ENCODE peak calls at places on chromosomes 5 and 9, in four cellular contexts. D is HFFc6; L is stimulated activated CD4-positive, alpha-beta T cell treated with anti-CD3 and anti-CD28 coated beads, TNF-alpha, amount 100 ng/mL, for 4 hours; C is cardiac fibroblast. X is an unnamed sample.

GRCh38 chr9:87270241-87271234 is 227.1 kb upstream of the DAPK1 start:
- DNase-seq in C (peak; percentile 70), L (no peak), D (peak; percentile 94), X (no peak)

GRCh38 chr5:61675015-61675692 is 343.1 kb downstream of the ZSWIM6 start:
- DNase-seq in D (no peak), L (no peak), C (no peak), X (peak; percentile 35)

GRCh38 chr5:111165058-111165457 is 59.1 kb upstream of the CAMK4 start:
- DNase-seq in D (no peak), C (no peak), L (no peak), X (no peak)

GRCh38 chr9:81787747-81788632 is 98.6 kb upstream of the TLE1 start:
- DNase-seq in D (peak; percentile 89), L (no peak), C (peak; percentile 97), X (no peak)

GRCh38 chr5:171630047-171630669 is 155.5 kb upstream of the SMIM23 start:
- DNase-seq in D (no peak), L (no peak), C (peak; percentile 50), X (peak; percentile 64)

GRCh38 chr9:136052433-136052880 is 42.6 kb downstream of the NACC2 start:
- DNase-seq in D (peak; percentile 12), L (no peak), C (peak; percentile 32), X (no peak)

GRCh38 chr5:96863949-96864649 is 12.2 kb upstream of the ERAP2 start:
- DNase-seq in L (no peak), D (no peak), C (no peak), X (no peak)

GRCh38 chr5:73120222-73121108 is at the start of gene TMEM171:
- DNase-seq in C (peak; percentile 44), L (no peak), D (no peak), X (peak; percentile 30)

GRCh38 chr9:119963258-119963797 is 594.1 kb upstream of the BRINP1 start:
- DNase-seq in D (peak; percentile 87), L (no peak), C (peak; percentile 75), X (no peak)

GRCh38 chr9:113600871-113601545 is 137.5 kb downstream of the RGS3 start:
- DNase-seq in L (no peak), C (no peak), D (no peak), X (no peak)

GRCh38 chr5:178496661-178497060 is 93.5 kb downstream of the COL23A1 start:
- DNase-seq in L (no peak), D (no peak), C (no peak), X (no peak)

GRCh38 chr5:92863666-92864065 is 717.4 kb downstream of the NR2F1-AS1 start:
- DNase-seq in C (no peak), L (no peak), D (no peak), X (no peak)

GRCh38 chr5:68534131-68534940 is 318.8 kb downstream of the PIK3R1 start:
- DNase-seq in D (no peak), C (peak; percentile 78), L (no peak), X (peak; percentile 61)

GRCh38 chr5:443239-444151 is 519 bp downstream of the EXOC3 start:
- DNase-seq in C (no peak), D (no peak), L (no peak), X (peak; percentile 23)

GRCh38 chr9:86082870-86083269 is 16.5 kb downstream of the GOLM1 start:
- DNase-seq in L (no peak), D (no peak), C (peak; percentile 42), X (no peak)

GRCh38 chr5:132074772-132075718 is 1.5 kb downstream of the CSF2 start:
- DNase-seq in D (no peak), L (no peak), C (no peak), X (no peak)

GRCh38 chr9:109961579-109961978 is 181.6 kb downstream of the PALM2AKAP2 start:
- DNase-seq in C (no peak), L (no peak), D (no peak), X (no peak)